ENCODE peak calls at places on chromosomes 12 and 14, in ten cellular contexts. U is neuronal stem cell; Y is activated naive CD4-positive, alpha-beta T cell; H is neural crest cell; E is non-pigmented ciliary epithelial cell; S is CD4-positive, CD25-positive, alpha-beta regulatory T cell; W is activated CD4-positive, alpha-beta T cell treated with anti-CD3 and anti-CD28 coated beads for 1 hour; G is NCI-H1048; M is lung; A is adipocyte. T is an unnamed sample.

GRCh38 chr14:55518391-55518790 is 61.6 kb upstream of the KTN1 start:
- DNase-seq in A (no peak), W (no peak), Y (no peak), E (no peak), H (no peak), M (no peak), S (no peak), U (no peak), G (no peak), T (no peak)

GRCh38 chr12:57627504-57628279 is 5.3 kb downstream of the B4GALNT1 start:
- DNase-seq in E (no peak), H (no peak), S (no peak), A (no peak), M (no peak), Y (no peak), W (no peak), U (no peak), G (no peak), T (peak)

GRCh38 chr12:87365423-87365822 is 663.8 kb downstream of the C12orf50 start:
- DNase-seq in H (no peak), E (no peak), M (no peak), W (no peak), U (peak), A (no peak), Y (no peak), S (no peak), G (no peak), T (no peak)

GRCh38 chr12:57476162-57476992 is 3.3 kb downstream of the ARHGAP9 start:
- DNase-seq in G (no peak), U (no peak), A (no peak), S (peak), M (no peak), E (no peak), H (no peak), Y (peak), W (peak), T (peak)

GRCh38 chr12:88726806-88727722 is 146.8 kb upstream of the KITLG start:
- DNase-seq in G (no peak), W (no peak), M (no peak), H (no peak), U (no peak), A (peak), Y (no peak), E (no peak), S (no peak), T (no peak)

GRCh38 chr12:64109706-64110105 is 112.4 kb downstream of the KICS2 start:
- DNase-seq in A (no peak), S (no peak), M (no peak), W (no peak), G (no peak), H (no peak), E (no peak), Y (no peak), U (no peak), T (no peak)

GRCh38 chr12:51323966-51324895 is at the start of gene BIN2:
- DNase-seq in M (peak), E (no peak), H (no peak), S (peak), G (no peak), W (peak), U (no peak), A (no peak), Y (peak), T (peak)

GRCh38 chr12:120132863-120133385 is 16.4 kb upstream of the RAB35 start:
- DNase-seq in U (no peak), E (no peak), G (no peak), A (no peak), Y (no peak), M (no peak), S (no peak), W (no peak), H (no peak), T (no peak)

GRCh38 chr14:90428676-90429075 is 31.8 kb downstream of the CALM1 start:
- DNase-seq in G (no peak), S (no peak), U (no peak), H (no peak), A (no peak), E (no peak), M (no peak), W (no peak), Y (no peak), T (no peak)

GRCh38 chr12:127293507-127294310 is 973.3 kb upstream of the TMEM132C start:
- DNase-seq in S (no peak), M (peak), A (peak), E (no peak), U (peak), Y (peak), H (peak), G (peak), W (peak), T (peak)

GRCh38 chr12:116818341-116818856 is 62.8 kb downstream of the HRK start:
- DNase-seq in G (no peak), Y (peak), A (peak), M (no peak), W (no peak), U (no peak), E (no peak), H (no peak), S (peak), T (no peak)

GRCh38 chr12:1204581-1205121 is 213.6 kb downstream of the ERC1 start:
- DNase-seq in Y (no peak), H (no peak), S (peak), E (no peak), A (peak), M (no peak), W (no peak), U (no peak), G (no peak), T (no peak)

GRCh38 chr14:41167040-41167439 is 439.6 kb upstream of the LRFN5 start:
- DNase-seq in S (no peak), W (no peak), G (no peak), A (no peak), Y (no peak), U (no peak), M (no peak), H (no peak), E (no peak), T (no peak)

GRCh38 chr12:57216014-57216891 is at the start of gene NXPH4:
- DNase-seq in G (peak), E (no peak), U (no peak), Y (peak), S (peak), W (peak), A (peak), H (no peak), M (no peak), T (no peak)

GRCh38 chr12:108004368-108004767 is 124.7 kb upstream of the WSCD2 start:
- DNase-seq in H (no peak), U (peak), S (no peak), E (no peak), M (no peak), G (no peak), A (peak), W (no peak), Y (no peak), T (no peak)

GRCh38 chr14:51447411-51447810 is 204.3 kb upstream of the FRMD6 start:
- DNase-seq in W (no peak), S (no peak), Y (no peak), H (no peak), A (no peak), E (no peak), M (no peak), G (no peak), U (no peak), T (no peak)

GRCh38 chr12:94586589-94587259 is 63.6 kb downstream of the TMCC3 start:
- DNase-seq in S (no peak), U (no peak), M (no peak), W (no peak), G (no peak), E (peak), A (peak), Y (no peak), H (no peak), T (no peak)

GRCh38 chr14:50758279-50758678 is 72.7 kb downstream of the NIN start:
- DNase-seq in A (no peak), M (no peak), E (no peak), H (no peak), G (no peak), Y (no peak), S (no peak), U (no peak), W (no peak), T (no peak)

GRCh38 chr12:122021193-122021821 is 377 bp upstream of the BCL7A start:
- DNase-seq in W (no peak), H (peak), G (no peak), A (peak), S (no peak), U (no peak), M (no peak), Y (no peak), E (no peak), T (no peak)

GRCh38 chr12:98750511-98750910 is 105.4 kb downstream of the APAF1 start:
- DNase-seq in M (no peak), W (no peak), S (no peak), H (no peak), E (no peak), G (no peak), Y (no peak), U (no peak), A (no peak), T (no peak)

GRCh38 chr12:47938594-47938993 is 24.8 kb upstream of the TMEM106C start:
- DNase-seq in G (no peak), H (no peak), M (no peak), U (no peak), Y (no peak), E (no peak), W (no peak), A (no peak), S (no peak), T (no peak)

GRCh38 chr14:101461891-101462290 is 99.4 kb upstream of the DIO3 start:
- DNase-seq in U (no peak), W (no peak), G (no peak), A (no peak), M (no peak), E (no peak), H (no peak), S (no peak), Y (no peak), T (no peak)

GRCh38 chr12:27870939-27871338 is 90.9 kb upstream of the MANSC4 start:
- DNase-seq in U (no peak), M (no peak), Y (no peak), G (no peak), H (no peak), W (no peak), E (peak), A (peak), S (no peak), T (no peak)

GRCh38 chr14:92997343-92998061 is 74.6 kb downstream of the CHGA start:
- DNase-seq in A (no peak), U (no peak), S (no peak), H (no peak), E (no peak), W (no peak), Y (no peak), G (no peak), M (no peak), T (no peak)

GRCh38 chr12:124162151-124163110 is 132.5 kb upstream of the RFLNA start:
- DNase-seq in G (no peak), M (no peak), W (no peak), U (no peak), S (no peak), A (no peak), E (no peak), Y (no peak), H (no peak), T (no peak)

GRCh38 chr12:111406474-111407370 is 999 bp downstream of the SH2B3 start:
- DNase-seq in W (no peak), M (no peak), U (no peak), S (peak), Y (peak), H (no peak), A (peak), G (no peak), E (no peak), T (no peak)

GRCh38 chr12:32211769-32212156 is 105.1 kb downstream of the BICD1 start:
- DNase-seq in G (no peak), U (no peak), M (no peak), H (no peak), S (no peak), W (no peak), Y (no peak), E (no peak), A (no peak), T (no peak)

GRCh38 chr14:65052832-65053231 is 49.5 kb downstream of the MAX start:
- DNase-seq in G (no peak), E (no peak), M (no peak), A (no peak), H (no peak), U (no peak), Y (no peak), W (no peak), S (no peak), T (no peak)

GRCh38 chr14:104101086-104101621 is 15.7 kb downstream of the ASPG start:
- DNase-seq in S (no peak), M (no peak), Y (no peak), H (no peak), W (no peak), E (no peak), U (no peak), A (no peak), G (no peak), T (no peak)

GRCh38 chr12:108793756-108794441 is 62.6 kb upstream of the CORO1C start:
- DNase-seq in W (no peak), Y (no peak), S (no peak), H (no peak), A (no peak), M (no peak), E (no peak), U (no peak), G (no peak), T (no peak)

GRCh38 chr14:35406811-35407630 is 2.5 kb upstream of the NFKBIA start:
- DNase-seq in U (peak), H (no peak), A (peak), Y (no peak), W (no peak), G (peak), E (no peak), M (peak), S (peak), T (no peak)

GRCh38 chr12:19440019-19440858 is 947 bp downstream of the AEBP2 start:
- DNase-seq in A (peak), Y (peak), H (peak), U (peak), M (peak), S (peak), E (no peak), G (no peak), W (peak), T (peak)

GRCh38 chr14:68947802-68948201 is 31.3 kb downstream of the ACTN1 start:
- DNase-seq in W (no peak), A (peak), G (no peak), U (no peak), E (no peak), S (no peak), M (no peak), H (no peak), Y (no peak), T (no peak)

GRCh38 chr12:121581681-121582439 is 1.0 kb upstream of the KDM2B start:
- DNase-seq in W (no peak), A (peak), S (peak), G (no peak), H (no peak), Y (no peak), U (peak), E (no peak), M (no peak), T (no peak)

GRCh38 chr14:91417134-91417982 is at the start of gene CCDC88C:
- DNase-seq in M (peak), E (no peak), G (peak), U (peak), H (peak), W (peak), A (peak), S (peak), Y (peak), T (peak)

GRCh38 chr12:124727244-124727673 is 136.4 kb downstream of the SCARB1 start:
- DNase-seq in U (no peak), W (no peak), Y (no peak), E (no peak), G (no peak), M (peak), H (peak), A (peak), S (no peak), T (no peak)

GRCh38 chr12:121996050-121996944 is 25.4 kb upstream of the BCL7A start:
- DNase-seq in A (no peak), M (no peak), W (no peak), E (no peak), S (no peak), H (no peak), Y (no peak), U (no peak), G (no peak), T (no peak)

GRCh38 chr12:129169928-129170327 is 316.6 kb downstream of the GLT1D1 start:
- DNase-seq in H (no peak), M (no peak), U (no peak), G (no peak), W (no peak), A (peak), S (no peak), Y (no peak), E (no peak), T (no peak)

GRCh38 chr12:119512772-119513497 is 80.6 kb upstream of the TMEM233 start:
- DNase-seq in A (peak), E (no peak), U (peak), S (no peak), H (peak), Y (no peak), G (no peak), M (no peak), W (no peak), T (no peak)